ENCODE peak calls at places on chromosomes 6 and 20, in ten cellular contexts. One of them, this sample, is unnamed.

GRCh38 chr20:13333793-13334192 is 112.7 kb downstream of the ISM1 start:
- DNase-seq in lower lobe of right lung: no peak
- DNase-seq in vagina: no peak
- DNase-seq in right lobe of liver: no peak
- DNase-seq in CD8-positive, alpha-beta T cell: no peak
- DNase-seq in GM12878: no peak
- DNase-seq in mammary epithelial cell: no peak
- DNase-seq in osteoblast: no peak
- DNase-seq in neural progenitor cell: no peak
- DNase-seq in pancreas: no peak
- DNase-seq in this sample: no peak

GRCh38 chr6:144365176-144365710 is 80.1 kb downstream of the UTRN start:
- DNase-seq in vagina: no peak
- DNase-seq in lower lobe of right lung: no peak
- DNase-seq in GM12878: no peak
- DNase-seq in CD8-positive, alpha-beta T cell: no peak
- DNase-seq in mammary epithelial cell: no peak
- DNase-seq in neural progenitor cell: no peak
- DNase-seq in pancreas: no peak
- DNase-seq in osteoblast: no peak
- DNase-seq in right lobe of liver: no peak
- DNase-seq in this sample: no peak

GRCh38 chr6:33144373-33144772 is 47.9 kb downstream of the COL11A2 start:
- DNase-seq in neural progenitor cell: no peak
- DNase-seq in pancreas: no peak
- DNase-seq in vagina: no peak
- DNase-seq in osteoblast: peak; percentile 74
- DNase-seq in CD8-positive, alpha-beta T cell: no peak
- DNase-seq in GM12878: no peak
- DNase-seq in right lobe of liver: no peak
- DNase-seq in mammary epithelial cell: peak; percentile 58
- DNase-seq in lower lobe of right lung: no peak
- DNase-seq in this sample: no peak

GRCh38 chr6:3813150-3813780 is 35.9 kb upstream of the FAM50B start:
- DNase-seq in pancreas: no peak
- DNase-seq in GM12878: no peak
- DNase-seq in right lobe of liver: no peak
- DNase-seq in neural progenitor cell: no peak
- DNase-seq in vagina: no peak
- DNase-seq in lower lobe of right lung: no peak
- DNase-seq in mammary epithelial cell: peak; percentile 65
- DNase-seq in osteoblast: peak; percentile 92
- DNase-seq in CD8-positive, alpha-beta T cell: no peak
- DNase-seq in this sample: peak; percentile 54

GRCh38 chr6:3612341-3613041 is 139.0 kb downstream of the PXDC1 start:
- DNase-seq in mammary epithelial cell: peak; percentile 95
- DNase-seq in right lobe of liver: no peak
- DNase-seq in neural progenitor cell: no peak
- DNase-seq in osteoblast: peak; percentile 93
- DNase-seq in GM12878: no peak
- DNase-seq in pancreas: no peak
- DNase-seq in lower lobe of right lung: no peak
- DNase-seq in CD8-positive, alpha-beta T cell: no peak
- DNase-seq in vagina: peak; percentile 89
- DNase-seq in this sample: no peak

GRCh38 chr20:58362117-58362516 is 26.9 kb upstream of the VAPB start:
- DNase-seq in mammary epithelial cell: no peak
- DNase-seq in GM12878: no peak
- DNase-seq in lower lobe of right lung: no peak
- DNase-seq in CD8-positive, alpha-beta T cell: no peak
- DNase-seq in osteoblast: no peak
- DNase-seq in pancreas: no peak
- DNase-seq in vagina: no peak
- DNase-seq in right lobe of liver: no peak
- DNase-seq in neural progenitor cell: no peak
- DNase-seq in this sample: no peak

GRCh38 chr6:48111575-48111974 is 578 bp upstream of the PTCHD4 start:
- DNase-seq in CD8-positive, alpha-beta T cell: no peak
- DNase-seq in lower lobe of right lung: no peak
- DNase-seq in GM12878: no peak
- DNase-seq in mammary epithelial cell: no peak
- DNase-seq in vagina: no peak
- DNase-seq in osteoblast: no peak
- DNase-seq in pancreas: no peak
- DNase-seq in neural progenitor cell: peak; percentile 13
- DNase-seq in right lobe of liver: no peak
- DNase-seq in this sample: no peak

GRCh38 chr6:15855311-15855710 is 192.5 kb upstream of the DTNBP1 start:
- DNase-seq in lower lobe of right lung: no peak
- DNase-seq in right lobe of liver: no peak
- DNase-seq in osteoblast: no peak
- DNase-seq in vagina: no peak
- DNase-seq in mammary epithelial cell: no peak
- DNase-seq in GM12878: no peak
- DNase-seq in pancreas: no peak
- DNase-seq in neural progenitor cell: no peak
- DNase-seq in CD8-positive, alpha-beta T cell: no peak
- DNase-seq in this sample: no peak

GRCh38 chr6:112983741-112984221 is 636.7 kb downstream of the RFPL4B start:
- DNase-seq in neural progenitor cell: no peak
- DNase-seq in right lobe of liver: no peak
- DNase-seq in pancreas: no peak
- DNase-seq in mammary epithelial cell: peak; percentile 3
- DNase-seq in vagina: no peak
- DNase-seq in osteoblast: no peak
- DNase-seq in lower lobe of right lung: no peak
- DNase-seq in GM12878: no peak
- DNase-seq in CD8-positive, alpha-beta T cell: no peak
- DNase-seq in this sample: no peak

GRCh38 chr6:80179691-80180090 is 73.2 kb downstream of the BCKDHB start:
- DNase-seq in mammary epithelial cell: no peak
- DNase-seq in vagina: no peak
- DNase-seq in GM12878: no peak
- DNase-seq in CD8-positive, alpha-beta T cell: no peak
- DNase-seq in neural progenitor cell: no peak
- DNase-seq in pancreas: no peak
- DNase-seq in osteoblast: no peak
- DNase-seq in lower lobe of right lung: no peak
- DNase-seq in right lobe of liver: no peak
- DNase-seq in this sample: no peak

GRCh38 chr6:85669735-85670194 is 27.1 kb upstream of the SYNCRIP start:
- DNase-seq in CD8-positive, alpha-beta T cell: peak; percentile 2
- DNase-seq in pancreas: no peak
- DNase-seq in right lobe of liver: no peak
- DNase-seq in mammary epithelial cell: peak; percentile 94
- DNase-seq in GM12878: peak; percentile 89
- DNase-seq in vagina: no peak
- DNase-seq in osteoblast: peak; percentile 46
- DNase-seq in lower lobe of right lung: no peak
- DNase-seq in neural progenitor cell: no peak
- DNase-seq in this sample: peak; percentile 93

GRCh38 chr20:53853451-53853713 is 217.0 kb downstream of the BCAS1 start:
- DNase-seq in CD8-positive, alpha-beta T cell: no peak
- DNase-seq in osteoblast: no peak
- DNase-seq in right lobe of liver: no peak
- DNase-seq in neural progenitor cell: no peak
- DNase-seq in lower lobe of right lung: no peak
- DNase-seq in GM12878: no peak
- DNase-seq in mammary epithelial cell: no peak
- DNase-seq in pancreas: no peak
- DNase-seq in vagina: no peak
- DNase-seq in this sample: no peak

GRCh38 chr6:45613678-45614077 is 235.9 kb upstream of the SUPT3H start:
- DNase-seq in osteoblast: peak; percentile 77
- DNase-seq in CD8-positive, alpha-beta T cell: no peak
- DNase-seq in vagina: peak; percentile 86
- DNase-seq in lower lobe of right lung: no peak
- DNase-seq in pancreas: no peak
- DNase-seq in neural progenitor cell: no peak
- DNase-seq in GM12878: no peak
- DNase-seq in mammary epithelial cell: peak; percentile 96
- DNase-seq in right lobe of liver: no peak
- DNase-seq in this sample: no peak

GRCh38 chr6:9252784-9253183 is 817.4 kb upstream of the SLC35B3 start:
- DNase-seq in right lobe of liver: no peak
- DNase-seq in pancreas: no peak
- DNase-seq in neural progenitor cell: peak; percentile 57
- DNase-seq in lower lobe of right lung: no peak
- DNase-seq in GM12878: no peak
- DNase-seq in mammary epithelial cell: no peak
- DNase-seq in CD8-positive, alpha-beta T cell: no peak
- DNase-seq in osteoblast: no peak
- DNase-seq in vagina: no peak
- DNase-seq in this sample: no peak

GRCh38 chr20:48295445-48295903 is 510.2 kb upstream of the SULF2 start:
- DNase-seq in mammary epithelial cell: peak; percentile 88
- DNase-seq in pancreas: no peak
- DNase-seq in vagina: no peak
- DNase-seq in CD8-positive, alpha-beta T cell: no peak
- DNase-seq in GM12878: no peak
- DNase-seq in neural progenitor cell: peak; percentile 76
- DNase-seq in right lobe of liver: no peak
- DNase-seq in lower lobe of right lung: no peak
- DNase-seq in osteoblast: peak; percentile 86
- DNase-seq in this sample: no peak

GRCh38 chr20:36497856-36498255 is 43.5 kb upstream of the MYL9 start:
- DNase-seq in neural progenitor cell: peak; percentile 86
- DNase-seq in pancreas: peak; percentile 51
- DNase-seq in lower lobe of right lung: no peak
- DNase-seq in osteoblast: peak; percentile 69
- DNase-seq in right lobe of liver: peak; percentile 52
- DNase-seq in GM12878: no peak
- DNase-seq in CD8-positive, alpha-beta T cell: no peak
- DNase-seq in mammary epithelial cell: no peak
- DNase-seq in vagina: no peak
- DNase-seq in this sample: no peak

GRCh38 chr20:25336561-25337422 is 53.8 kb downstream of the ABHD12 start:
- DNase-seq in osteoblast: peak; percentile 76
- DNase-seq in CD8-positive, alpha-beta T cell: no peak
- DNase-seq in vagina: no peak
- DNase-seq in mammary epithelial cell: peak; percentile 76
- DNase-seq in pancreas: no peak
- DNase-seq in neural progenitor cell: peak; percentile 35
- DNase-seq in lower lobe of right lung: no peak
- DNase-seq in GM12878: no peak
- DNase-seq in right lobe of liver: no peak
- DNase-seq in this sample: no peak

GRCh38 chr6:86193821-86194220 is 551.1 kb upstream of the SYNCRIP start:
- DNase-seq in right lobe of liver: no peak
- DNase-seq in CD8-positive, alpha-beta T cell: no peak
- DNase-seq in mammary epithelial cell: no peak
- DNase-seq in pancreas: no peak
- DNase-seq in GM12878: no peak
- DNase-seq in neural progenitor cell: no peak
- DNase-seq in osteoblast: no peak
- DNase-seq in lower lobe of right lung: no peak
- DNase-seq in vagina: no peak
- DNase-seq in this sample: no peak

GRCh38 chr20:38201356-38201755 is 36.3 kb upstream of the TGM2 start:
- DNase-seq in CD8-positive, alpha-beta T cell: no peak
- DNase-seq in osteoblast: peak; percentile 96
- DNase-seq in lower lobe of right lung: peak; percentile 62
- DNase-seq in mammary epithelial cell: peak; percentile 94
- DNase-seq in vagina: no peak
- DNase-seq in pancreas: no peak
- DNase-seq in GM12878: no peak
- DNase-seq in neural progenitor cell: no peak
- DNase-seq in right lobe of liver: peak; percentile 17
- DNase-seq in this sample: no peak

GRCh38 chr6:35140991-35141720 is at the start of gene TCP11:
- DNase-seq in right lobe of liver: no peak
- DNase-seq in lower lobe of right lung: peak; percentile 65
- DNase-seq in mammary epithelial cell: no peak
- DNase-seq in vagina: no peak
- DNase-seq in CD8-positive, alpha-beta T cell: peak; percentile 12
- DNase-seq in osteoblast: no peak
- DNase-seq in pancreas: peak; percentile 32
- DNase-seq in neural progenitor cell: no peak
- DNase-seq in GM12878: no peak
- DNase-seq in this sample: peak; percentile 49
- H3K4me3 ChIP-seq in right lobe of liver: no peak within 1 kb of the TSS
- H3K4me3 ChIP-seq in lower lobe of right lung: peak within 1 kb of the TSS; percentile 35
- H3K4me3 ChIP-seq in mammary epithelial cell: no peak within 1 kb of the TSS
- H3K4me3 ChIP-seq in vagina: peak within 1 kb of the TSS; percentile 14
- H3K4me3 ChIP-seq in CD8-positive, alpha-beta T cell: no peak within 1 kb of the TSS
- H3K4me3 ChIP-seq in osteoblast: no peak within 1 kb of the TSS
- H3K4me3 ChIP-seq in pancreas: no peak within 1 kb of the TSS
- H3K4me3 ChIP-seq in neural progenitor cell: no peak within 1 kb of the TSS
- H3K4me3 ChIP-seq in GM12878: peak within 1 kb of the TSS; percentile 32
- H3K4me3 ChIP-seq in this sample: no peak within 1 kb of the TSS

GRCh38 chr20:7859371-7859802 is 80.9 kb downstream of the HAO1 start:
- DNase-seq in mammary epithelial cell: peak; percentile 65
- DNase-seq in right lobe of liver: no peak
- DNase-seq in vagina: no peak
- DNase-seq in CD8-positive, alpha-beta T cell: no peak
- DNase-seq in GM12878: peak; percentile 8
- DNase-seq in neural progenitor cell: peak; percentile 45
- DNase-seq in lower lobe of right lung: no peak
- DNase-seq in osteoblast: no peak
- DNase-seq in pancreas: no peak
- DNase-seq in this sample: peak; percentile 35
- TF ChIP-seq CTCF in mammary epithelial cell: peak; percentile 77
- TF ChIP-seq CTCF in right lobe of liver: peak; percentile 59
- TF ChIP-seq CTCF in vagina: no peak
- TF ChIP-seq CTCF in CD8-positive, alpha-beta T cell: no peak
- TF ChIP-seq CTCF in GM12878: peak; percentile 51
- TF ChIP-seq CTCF in neural progenitor cell: peak; percentile 90
- TF ChIP-seq CTCF in lower lobe of right lung: peak; percentile 44
- TF ChIP-seq CTCF in osteoblast: peak; percentile 77
- TF ChIP-seq CTCF in pancreas: peak; percentile 34
- TF ChIP-seq CTCF in this sample: peak; percentile 49

DNA sequence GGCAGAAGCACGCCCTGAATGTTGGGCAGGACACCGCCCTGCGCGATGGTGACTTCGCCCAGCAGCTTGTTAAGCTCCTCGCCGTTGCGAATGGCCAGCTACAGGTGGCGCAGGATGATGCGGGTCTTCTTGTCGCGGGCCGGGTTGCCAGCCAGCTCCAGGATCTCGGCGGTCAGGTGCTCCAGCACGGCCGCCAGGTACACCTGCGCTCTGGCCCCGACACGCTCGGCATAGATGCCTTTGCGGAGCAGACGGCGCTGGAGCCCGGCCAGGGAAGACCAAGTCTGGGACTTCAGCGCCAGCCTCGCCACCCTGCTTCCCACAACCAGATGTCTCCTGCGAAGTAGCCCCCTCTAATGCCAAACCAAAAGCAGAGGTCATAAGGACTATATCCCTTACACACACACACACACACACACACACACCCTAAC is 8.0 kb upstream of the SLC17A3 start:
- DNase-seq in GM12878: no peak
- DNase-seq in osteoblast: peak; percentile 23
- DNase-seq in vagina: no peak
- DNase-seq in neural progenitor cell: peak; percentile 51
- DNase-seq in CD8-positive, alpha-beta T cell: peak; percentile 5
- DNase-seq in right lobe of liver: peak; percentile 78
- DNase-seq in lower lobe of right lung: peak; percentile 61
- DNase-seq in pancreas: peak; percentile 34
- DNase-seq in mammary epithelial cell: no peak
- DNase-seq in this sample: no peak
- H3K4me3 ChIP-seq in GM12878: no peak overlapping the region
- H3K4me3 ChIP-seq in osteoblast: peak overlapping the region; percentile 48
- H3K4me3 ChIP-seq in vagina: no peak overlapping the region
- H3K4me3 ChIP-seq in neural progenitor cell: peak overlapping the region; percentile 44
- H3K4me3 ChIP-seq in CD8-positive, alpha-beta T cell: peak overlapping the region; percentile 42
- H3K4me3 ChIP-seq in right lobe of liver: peak overlapping the region; percentile 54
- H3K4me3 ChIP-seq in lower lobe of right lung: peak overlapping the region; percentile 43
- H3K4me3 ChIP-seq in pancreas: no peak overlapping the region
- H3K4me3 ChIP-seq in mammary epithelial cell: no peak overlapping the region
- H3K4me3 ChIP-seq in this sample: no peak overlapping the region

GRCh38 chr20:59781236-59781635 is 152.2 kb downstream of the SYCP2 start:
- DNase-seq in neural progenitor cell: no peak
- DNase-seq in mammary epithelial cell: no peak
- DNase-seq in GM12878: no peak
- DNase-seq in osteoblast: no peak
- DNase-seq in lower lobe of right lung: no peak
- DNase-seq in right lobe of liver: no peak
- DNase-seq in CD8-positive, alpha-beta T cell: no peak
- DNase-seq in vagina: peak; percentile 52
- DNase-seq in pancreas: no peak
- DNase-seq in this sample: no peak
- TF ChIP-seq CTCF in neural progenitor cell: no peak
- TF ChIP-seq CTCF in mammary epithelial cell: no peak
- TF ChIP-seq CTCF in GM12878: no peak
- TF ChIP-seq CTCF in osteoblast: no peak
- TF ChIP-seq CTCF in lower lobe of right lung: no peak
- TF ChIP-seq CTCF in right lobe of liver: no peak
- TF ChIP-seq CTCF in CD8-positive, alpha-beta T cell: no peak
- TF ChIP-seq CTCF in vagina: no peak
- TF ChIP-seq CTCF in pancreas: no peak
- TF ChIP-seq CTCF in this sample: no peak

This sample was measured in GM12865.